ENCODE peak calls at places on chromosome 14, in eight cellular contexts. One of them, this sample, is unnamed.

GRCh38 chr14:71415404-71415690 is 508.1 kb downstream of the PCNX1 start:
- DNase-seq in A549: no peak
- DNase-seq in right cardiac atrium: no peak
- DNase-seq in CD4-positive, CD25-positive, alpha-beta regulatory T cell: no peak
- DNase-seq in lower lobe of right lung: no peak
- DNase-seq in prostate gland: no peak
- DNase-seq in GM23248: peak
- DNase-seq in adrenal gland: no peak
- DNase-seq in this sample: no peak

GRCh38 chr14:57845802-57846531 is 19.9 kb downstream of the SLC35F4 start:
- DNase-seq in A549: no peak
- DNase-seq in right cardiac atrium: no peak
- DNase-seq in CD4-positive, CD25-positive, alpha-beta regulatory T cell: no peak
- DNase-seq in lower lobe of right lung: no peak
- DNase-seq in prostate gland: no peak
- DNase-seq in GM23248: peak
- DNase-seq in adrenal gland: no peak
- DNase-seq in this sample: no peak

GRCh38 chr14:37864861-37865718 is 269.7 kb downstream of the TTC6 start:
- DNase-seq in A549: no peak
- DNase-seq in right cardiac atrium: no peak
- DNase-seq in CD4-positive, CD25-positive, alpha-beta regulatory T cell: no peak
- DNase-seq in lower lobe of right lung: no peak
- DNase-seq in prostate gland: peak
- DNase-seq in GM23248: peak
- DNase-seq in adrenal gland: no peak
- DNase-seq in this sample: no peak

GRCh38 chr14:45610303-45610702 is 357.3 kb upstream of the MIS18BP1 start:
- DNase-seq in A549: no peak
- DNase-seq in right cardiac atrium: no peak
- DNase-seq in CD4-positive, CD25-positive, alpha-beta regulatory T cell: no peak
- DNase-seq in lower lobe of right lung: no peak
- DNase-seq in prostate gland: no peak
- DNase-seq in GM23248: peak
- DNase-seq in adrenal gland: no peak
- DNase-seq in this sample: no peak

GRCh38 chr14:80278293-80279037 is 67.2 kb upstream of the DIO2 start:
- DNase-seq in A549: no peak
- DNase-seq in right cardiac atrium: peak
- DNase-seq in CD4-positive, CD25-positive, alpha-beta regulatory T cell: no peak
- DNase-seq in lower lobe of right lung: no peak
- DNase-seq in prostate gland: no peak
- DNase-seq in GM23248: peak
- DNase-seq in adrenal gland: no peak
- DNase-seq in this sample: peak

GRCh38 chr14:92108345-92109254 is 2.2 kb upstream of the ATXN3 start:
- DNase-seq in A549: no peak
- DNase-seq in right cardiac atrium: no peak
- DNase-seq in CD4-positive, CD25-positive, alpha-beta regulatory T cell: peak
- DNase-seq in lower lobe of right lung: no peak
- DNase-seq in prostate gland: no peak
- DNase-seq in GM23248: no peak
- DNase-seq in adrenal gland: no peak
- DNase-seq in this sample: no peak

GRCh38 chr14:96929969-96930368 is 132.8 kb downstream of the VRK1 start:
- DNase-seq in A549: no peak
- DNase-seq in right cardiac atrium: peak
- DNase-seq in CD4-positive, CD25-positive, alpha-beta regulatory T cell: no peak
- DNase-seq in lower lobe of right lung: no peak
- DNase-seq in prostate gland: no peak
- DNase-seq in GM23248: no peak
- DNase-seq in adrenal gland: no peak
- DNase-seq in this sample: no peak

GRCh38 chr14:103105580-103106168 is 11.1 kb downstream of the EXOC3L4 start:
- DNase-seq in A549: no peak
- DNase-seq in right cardiac atrium: peak
- DNase-seq in CD4-positive, CD25-positive, alpha-beta regulatory T cell: peak
- DNase-seq in lower lobe of right lung: no peak
- DNase-seq in prostate gland: no peak
- DNase-seq in GM23248: no peak
- DNase-seq in adrenal gland: no peak
- DNase-seq in this sample: no peak

GRCh38 chr14:85437143-85437542 is 92.8 kb upstream of the FLRT2 start:
- DNase-seq in A549: peak
- DNase-seq in right cardiac atrium: no peak
- DNase-seq in CD4-positive, CD25-positive, alpha-beta regulatory T cell: no peak
- DNase-seq in lower lobe of right lung: no peak
- DNase-seq in prostate gland: peak
- DNase-seq in GM23248: peak
- DNase-seq in adrenal gland: no peak
- DNase-seq in this sample: no peak

GRCh38 chr14:36281309-36281708 is 39.1 kb downstream of the MBIP start:
- DNase-seq in A549: no peak
- DNase-seq in right cardiac atrium: no peak
- DNase-seq in CD4-positive, CD25-positive, alpha-beta regulatory T cell: no peak
- DNase-seq in lower lobe of right lung: no peak
- DNase-seq in prostate gland: no peak
- DNase-seq in GM23248: no peak
- DNase-seq in adrenal gland: no peak
- DNase-seq in this sample: no peak

GRCh38 chr14:101109981-101110728 is 206.6 kb upstream of the RTL1 start:
- DNase-seq in A549: no peak
- DNase-seq in right cardiac atrium: no peak
- DNase-seq in CD4-positive, CD25-positive, alpha-beta regulatory T cell: no peak
- DNase-seq in lower lobe of right lung: no peak
- DNase-seq in prostate gland: no peak
- DNase-seq in GM23248: no peak
- DNase-seq in adrenal gland: peak
- DNase-seq in this sample: no peak

GRCh38 chr14:93276031-93276716 is 56.7 kb downstream of the BTBD7 start:
- DNase-seq in A549: no peak
- DNase-seq in right cardiac atrium: no peak
- DNase-seq in CD4-positive, CD25-positive, alpha-beta regulatory T cell: no peak
- DNase-seq in lower lobe of right lung: no peak
- DNase-seq in prostate gland: no peak
- DNase-seq in GM23248: no peak
- DNase-seq in adrenal gland: no peak
- DNase-seq in this sample: no peak

GRCh38 chr14:102220031-102220430 is 80.3 kb downstream of the WDR20 start:
- DNase-seq in A549: no peak
- DNase-seq in right cardiac atrium: no peak
- DNase-seq in CD4-positive, CD25-positive, alpha-beta regulatory T cell: peak
- DNase-seq in lower lobe of right lung: no peak
- DNase-seq in prostate gland: no peak
- DNase-seq in GM23248: no peak
- DNase-seq in adrenal gland: no peak
- DNase-seq in this sample: no peak

GRCh38 chr14:95240859-95241813 is 78.6 kb downstream of the CLMN start:
- DNase-seq in A549: no peak
- DNase-seq in right cardiac atrium: no peak
- DNase-seq in CD4-positive, CD25-positive, alpha-beta regulatory T cell: no peak
- DNase-seq in lower lobe of right lung: no peak
- DNase-seq in prostate gland: no peak
- DNase-seq in GM23248: peak
- DNase-seq in adrenal gland: no peak
- DNase-seq in this sample: no peak

GRCh38 chr14:69543341-69544249 is 31.1 kb downstream of the CCDC177 start:
- DNase-seq in A549: peak
- DNase-seq in right cardiac atrium: peak
- DNase-seq in CD4-positive, CD25-positive, alpha-beta regulatory T cell: peak
- DNase-seq in lower lobe of right lung: peak
- DNase-seq in prostate gland: no peak
- DNase-seq in GM23248: peak
- DNase-seq in adrenal gland: peak
- DNase-seq in this sample: peak

DNA sequence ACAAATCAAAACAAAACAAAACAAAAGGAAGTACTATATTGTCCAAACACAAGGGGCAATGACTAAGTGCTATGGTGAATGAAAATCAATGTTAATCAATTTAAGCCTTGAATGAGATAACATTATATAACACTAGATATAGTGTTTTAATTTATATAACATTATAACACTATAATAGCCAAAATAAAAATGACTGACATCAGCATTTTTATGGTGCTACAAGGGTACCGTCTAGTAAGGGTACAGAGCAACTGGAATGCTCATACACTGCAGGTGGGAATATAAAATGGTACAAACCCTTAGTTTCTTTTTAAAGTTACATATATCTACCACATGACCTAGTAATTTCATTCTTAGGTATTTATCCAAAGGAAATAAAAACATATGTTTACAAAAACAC is 5.7 kb downstream of the NEDD8 start:
- DNase-seq in A549: no peak
- DNase-seq in right cardiac atrium: no peak
- DNase-seq in CD4-positive, CD25-positive, alpha-beta regulatory T cell: no peak
- DNase-seq in lower lobe of right lung: no peak
- DNase-seq in prostate gland: no peak
- DNase-seq in GM23248: no peak
- DNase-seq in adrenal gland: no peak
- DNase-seq in this sample: no peak
- H3K27ac ChIP-seq in A549: no peak
- H3K27ac ChIP-seq in right cardiac atrium: no peak
- H3K27ac ChIP-seq in CD4-positive, CD25-positive, alpha-beta regulatory T cell: no peak
- H3K27ac ChIP-seq in lower lobe of right lung: no peak
- H3K27ac ChIP-seq in prostate gland: no peak
- H3K27ac ChIP-seq in GM23248: no peak
- H3K27ac ChIP-seq in adrenal gland: no peak
- H3K27ac ChIP-seq in this sample: no peak

DNA sequence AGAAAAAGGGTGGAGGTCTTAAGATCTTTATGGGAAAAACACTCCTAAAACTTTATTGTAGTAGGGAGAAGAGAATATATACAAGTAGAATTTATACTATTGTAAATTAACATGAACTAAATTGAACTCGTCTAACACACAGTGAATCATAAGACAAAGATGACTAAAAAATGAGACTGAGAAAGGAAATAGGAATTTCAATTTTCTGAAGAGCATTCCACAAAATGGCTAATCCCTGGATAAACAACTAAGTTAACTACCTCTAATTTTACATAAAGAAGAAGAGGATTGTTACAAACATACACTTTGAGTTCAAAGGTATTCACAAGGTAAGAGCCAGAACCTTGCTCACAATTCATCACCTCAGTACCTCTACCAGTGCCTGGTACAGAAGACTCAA is 2.0 kb downstream of the MAP4K5 start:
- DNase-seq in A549: no peak
- DNase-seq in right cardiac atrium: no peak
- DNase-seq in CD4-positive, CD25-positive, alpha-beta regulatory T cell: no peak
- DNase-seq in lower lobe of right lung: no peak
- DNase-seq in prostate gland: no peak
- DNase-seq in GM23248: peak
- DNase-seq in adrenal gland: no peak
- DNase-seq in this sample: no peak
- H3K27ac ChIP-seq in A549: no peak
- H3K27ac ChIP-seq in right cardiac atrium: no peak
- H3K27ac ChIP-seq in CD4-positive, CD25-positive, alpha-beta regulatory T cell: no peak
- H3K27ac ChIP-seq in lower lobe of right lung: no peak
- H3K27ac ChIP-seq in prostate gland: peak
- H3K27ac ChIP-seq in GM23248: peak
- H3K27ac ChIP-seq in adrenal gland: no peak
- H3K27ac ChIP-seq in this sample: no peak

DNA sequence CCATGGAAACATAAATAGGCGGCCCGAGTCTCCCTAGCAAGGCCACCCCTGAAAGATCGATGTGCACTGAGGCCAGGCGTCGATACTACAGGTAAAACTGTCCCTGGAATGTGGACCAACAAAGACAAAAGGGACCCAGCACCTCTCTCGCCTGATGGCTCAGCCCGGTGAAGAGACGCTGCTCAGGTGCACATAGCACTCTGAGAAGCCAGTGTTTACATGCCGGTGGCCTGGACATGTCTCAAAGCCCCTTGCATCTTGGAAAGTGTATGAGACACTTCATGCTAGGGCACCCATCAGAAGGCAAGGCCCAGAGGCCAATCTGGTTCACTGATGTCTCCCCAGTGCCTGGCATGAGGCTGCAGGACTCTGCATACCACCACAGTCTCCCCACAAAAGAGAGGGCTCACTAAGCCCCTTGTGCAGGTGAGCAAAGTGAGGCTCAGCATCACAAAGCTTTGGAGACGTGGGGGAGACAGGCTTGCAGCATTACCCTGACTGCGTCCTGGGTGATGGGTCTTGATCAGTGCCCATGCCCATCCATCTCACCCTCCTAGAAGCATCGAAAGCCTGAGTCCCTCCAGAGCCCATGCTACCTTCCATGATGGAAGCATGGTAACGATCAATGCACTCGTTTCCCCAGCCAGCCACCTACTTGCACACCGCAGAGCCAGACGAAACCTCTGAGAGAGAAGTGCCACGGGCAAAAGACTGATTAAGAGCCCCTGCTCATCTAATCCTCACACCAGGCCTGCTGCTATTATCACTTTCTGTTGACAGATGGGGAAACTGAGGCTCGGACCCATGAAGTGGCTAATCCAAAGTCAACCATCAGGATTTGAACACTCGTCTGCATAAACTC is 16.1 kb downstream of the BCL11B start:
- DNase-seq in A549: no peak
- DNase-seq in right cardiac atrium: no peak
- DNase-seq in CD4-positive, CD25-positive, alpha-beta regulatory T cell: peak
- DNase-seq in lower lobe of right lung: no peak
- DNase-seq in prostate gland: no peak
- DNase-seq in GM23248: no peak
- DNase-seq in adrenal gland: no peak
- DNase-seq in this sample: no peak
- H3K27ac ChIP-seq in A549: no peak
- H3K27ac ChIP-seq in right cardiac atrium: no peak
- H3K27ac ChIP-seq in CD4-positive, CD25-positive, alpha-beta regulatory T cell: peak
- H3K27ac ChIP-seq in lower lobe of right lung: no peak
- H3K27ac ChIP-seq in prostate gland: no peak
- H3K27ac ChIP-seq in GM23248: no peak
- H3K27ac ChIP-seq in adrenal gland: no peak
- H3K27ac ChIP-seq in this sample: no peak

GRCh38 chr14:53982546-53982945 is 25.9 kb upstream of the BMP4 start:
- DNase-seq in A549: no peak
- DNase-seq in right cardiac atrium: no peak
- DNase-seq in CD4-positive, CD25-positive, alpha-beta regulatory T cell: no peak
- DNase-seq in lower lobe of right lung: no peak
- DNase-seq in prostate gland: no peak
- DNase-seq in GM23248: no peak
- DNase-seq in adrenal gland: no peak
- DNase-seq in this sample: no peak

GRCh38 chr14:53978194-53978593 is 21.6 kb upstream of the BMP4 start:
- DNase-seq in A549: no peak
- DNase-seq in right cardiac atrium: no peak
- DNase-seq in CD4-positive, CD25-positive, alpha-beta regulatory T cell: no peak
- DNase-seq in lower lobe of right lung: no peak
- DNase-seq in prostate gland: no peak
- DNase-seq in GM23248: no peak
- DNase-seq in adrenal gland: no peak
- DNase-seq in this sample: no peak

GRCh38 chr14:53979747-53980642 is 23.4 kb upstream of the BMP4 start:
- DNase-seq in A549: no peak
- DNase-seq in right cardiac atrium: peak
- DNase-seq in CD4-positive, CD25-positive, alpha-beta regulatory T cell: no peak
- DNase-seq in lower lobe of right lung: no peak
- DNase-seq in prostate gland: no peak
- DNase-seq in GM23248: peak
- DNase-seq in adrenal gland: peak
- DNase-seq in this sample: no peak

GRCh38 chr14:53975444-53975843 is 18.8 kb upstream of the BMP4 start:
- DNase-seq in A549: no peak
- DNase-seq in right cardiac atrium: no peak
- DNase-seq in CD4-positive, CD25-positive, alpha-beta regulatory T cell: no peak
- DNase-seq in lower lobe of right lung: no peak
- DNase-seq in prostate gland: no peak
- DNase-seq in GM23248: no peak
- DNase-seq in adrenal gland: no peak
- DNase-seq in this sample: no peak

GRCh38 chr14:53979141-53979673 is 22.6 kb upstream of the BMP4 start:
- DNase-seq in A549: no peak
- DNase-seq in right cardiac atrium: peak
- DNase-seq in CD4-positive, CD25-positive, alpha-beta regulatory T cell: no peak
- DNase-seq in lower lobe of right lung: no peak
- DNase-seq in prostate gland: no peak
- DNase-seq in GM23248: peak
- DNase-seq in adrenal gland: no peak
- DNase-seq in this sample: no peak
- H3K27ac ChIP-seq in A549: no peak
- H3K27ac ChIP-seq in right cardiac atrium: peak
- H3K27ac ChIP-seq in CD4-positive, CD25-positive, alpha-beta regulatory T cell: no peak
- H3K27ac ChIP-seq in lower lobe of right lung: no peak
- H3K27ac ChIP-seq in prostate gland: no peak
- H3K27ac ChIP-seq in GM23248: no peak
- H3K27ac ChIP-seq in adrenal gland: peak
- H3K27ac ChIP-seq in this sample: no peak

This sample was measured in ascending aorta.